ENCODE peak calls at places on chromosomes 11 and 22, in six cellular contexts. C is hepatocyte, H is bronchial epithelial cell, E is left ventricle myocardium inferior, F is foreskin fibroblast, R is gastrocnemius medialis. T is an unnamed sample.
A peak's percentile ranks its signal among the peaks of the same experiment; 100 is the strongest.

GRCh38 chr11:34454308-34455032 is 15.7 kb downstream of the CAT start:
- DNase-seq in C (no peak), H (no peak), E (no peak), F (no peak), R (no peak), T (no peak)

GRCh38 chr11:120239713-120240640 is at the start of gene POU2F3:
- DNase-seq in C (peak; percentile 62), H (no peak), E (no peak), F (no peak), R (no peak), T (no peak)

GRCh38 chr22:37529652-37530345 is 10.6 kb upstream of the CARD10 start:
- DNase-seq in C (no peak), H (no peak), E (no peak), F (no peak), R (no peak), T (no peak)

GRCh38 chr11:69377953-69378302 is 84.0 kb downstream of the MYEOV start:
- DNase-seq in C (no peak), H (no peak), E (peak; percentile 9), F (no peak), R (no peak), T (no peak)

GRCh38 chr11:32893091-32893946 is 708 bp downstream of the QSER1 start:
- DNase-seq in C (peak; percentile 86), H (no peak), E (peak; percentile 36), F (peak; percentile 72), R (peak; percentile 7), T (no peak)

GRCh38 chr11:2186669-2187266 is 15.2 kb upstream of the TH start:
- DNase-seq in C (peak; percentile 60), H (peak; percentile 45), E (no peak), F (peak; percentile 49), R (no peak), T (no peak)

GRCh38 chr22:30178180-30179126 is 68.1 kb downstream of the LIF start:
- DNase-seq in C (no peak), H (no peak), E (no peak), F (no peak), R (no peak), T (no peak)

GRCh38 chr22:46638601-46639431 is 18.6 kb downstream of the GRAMD4 start:
- DNase-seq in C (peak; percentile 86), H (no peak), E (no peak), F (peak; percentile 37), R (no peak), T (no peak)

GRCh38 chr22:36641902-36642640 is 61.5 kb downstream of the CACNG2 start:
- DNase-seq in C (peak; percentile 19), H (peak; percentile 90), E (no peak), F (peak; percentile 81), R (no peak), T (no peak)

GRCh38 chr11:121520243-121521144 is 67.7 kb upstream of the SORL1-AS1 start:
- DNase-seq in C (no peak), H (peak; percentile 85), E (no peak), F (peak; percentile 88), R (no peak), T (no peak)

GRCh38 chr11:123570939-123571590 is 83.4 kb downstream of the SCN3B start:
- DNase-seq in C (no peak), H (no peak), E (no peak), F (no peak), R (no peak), T (no peak)

GRCh38 chr11:57597971-57598830 is 716 bp downstream of the SERPING1 start:
- DNase-seq in C (peak; percentile 83), H (peak; percentile 13), E (peak; percentile 86), F (peak; percentile 84), R (peak; percentile 50), T (no peak)

GRCh38 chr11:16195659-16196058 is 160.7 kb downstream of the SOX6 start:
- DNase-seq in C (no peak), H (no peak), E (no peak), F (peak; percentile 34), R (no peak), T (no peak)

GRCh38 chr11:89436071-89436470 is 55.1 kb downstream of the NOX4 start:
- DNase-seq in C (peak; percentile 77), H (peak; percentile 68), E (no peak), F (peak; percentile 45), R (no peak), T (peak; percentile 99)

GRCh38 chr11:114293201-114293711 is 2.9 kb upstream of the NNMT start:
- DNase-seq in C (no peak), H (peak; percentile 26), E (no peak), F (no peak), R (no peak), T (no peak)

GRCh38 chr11:114289779-114290178 is 6.4 kb upstream of the NNMT start:
- DNase-seq in C (no peak), H (no peak), E (no peak), F (no peak), R (no peak), T (no peak)

GRCh38 chr11:114290503-114291239 is 5.5 kb upstream of the NNMT start:
- DNase-seq in C (no peak), H (no peak), E (no peak), F (peak; percentile 38), R (no peak), T (no peak)

GRCh38 chr11:114291847-114292680 is 4.1 kb upstream of the NNMT start:
- DNase-seq in C (no peak), H (peak; percentile 57), E (no peak), F (peak; percentile 83), R (no peak), T (peak; percentile 26)

GRCh38 chr11:114291381-114291780 is 4.8 kb upstream of the NNMT start:
- DNase-seq in C (no peak), H (no peak), E (no peak), F (no peak), R (peak; percentile 52), T (no peak)
- H3K4me3 ChIP-seq in C (no peak overlapping the region), H (no peak overlapping the region), E (peak overlapping the region; percentile 29), F (no peak overlapping the region), R (no peak overlapping the region), T (no peak overlapping the region)

GRCh38 chr11:36565033-36565610 is 2.7 kb upstream of the RAG1 start:
- DNase-seq in C (no peak), H (no peak), E (no peak), F (no peak), R (no peak), T (no peak)

GRCh38 chr11:36569095-36569494 is 1.3 kb downstream of the RAG1 start:
- DNase-seq in C (no peak), H (no peak), E (no peak), F (no peak), R (no peak), T (no peak)

GRCh38 chr11:36566407-36567053 is 1.3 kb upstream of the RAG1 start:
- DNase-seq in C (no peak), H (no peak), E (no peak), F (no peak), R (no peak), T (no peak)

GRCh38 chr11:36567684-36568083 is at the start of gene RAG1:
- DNase-seq in C (no peak), H (no peak), E (no peak), F (no peak), R (no peak), T (no peak)

GRCh38 chr11:36564376-36565032 is 3.3 kb upstream of the RAG1 start:
- DNase-seq in C (peak; percentile 77), H (peak; percentile 47), E (no peak), F (peak; percentile 78), R (no peak), T (no peak)
- H3K4me3 ChIP-seq in C (peak overlapping the region; percentile 50), H (no peak overlapping the region), E (peak overlapping the region; percentile 62), F (peak overlapping the region; percentile 51), R (peak overlapping the region; percentile 39), T (peak overlapping the region; percentile 50)

GRCh38 chr11:117426941-117427340 is 99.3 kb downstream of the CEP164 start:
- DNase-seq in C (no peak), H (no peak), E (no peak), F (no peak), R (no peak), T (no peak)

GRCh38 chr11:117424781-117425180 is 97.1 kb downstream of the CEP164 start:
- DNase-seq in C (no peak), H (no peak), E (no peak), F (peak; percentile 40), R (no peak), T (no peak)

GRCh38 chr11:117425679-117426296 is 98.1 kb downstream of the CEP164 start:
- DNase-seq in C (no peak), H (no peak), E (no peak), F (no peak), R (no peak), T (no peak)

GRCh38 chr11:117427356-117427874 is 99.8 kb downstream of the CEP164 start:
- DNase-seq in C (no peak), H (no peak), E (no peak), F (no peak), R (no peak), T (no peak)

DNA sequence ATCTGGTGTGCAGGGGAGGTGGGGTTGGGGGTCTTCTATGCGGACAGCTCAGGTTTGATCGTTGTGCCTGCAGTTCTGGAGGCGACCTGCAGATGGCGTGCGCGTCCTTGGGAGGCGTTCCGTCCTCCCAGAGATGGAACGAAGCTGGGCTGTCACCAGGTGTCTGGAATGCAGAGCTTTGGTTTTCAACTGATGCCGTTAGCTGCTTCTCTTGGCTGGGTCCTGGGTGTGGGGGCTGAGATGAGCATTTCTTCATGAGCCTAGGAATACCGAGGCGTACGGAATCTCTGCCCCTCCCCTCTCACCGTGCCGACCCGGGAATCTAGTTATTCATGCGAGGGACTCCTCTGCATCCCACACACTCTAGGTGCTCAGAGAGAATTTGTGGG is 98.6 kb downstream of the CEP164 start:
- DNase-seq in C (peak; percentile 86), H (peak; percentile 20), E (peak; percentile 60), F (peak; percentile 75), R (no peak), T (peak; percentile 6)
- H3K4me3 ChIP-seq in C (no peak overlapping the region), H (no peak overlapping the region), E (no peak overlapping the region), F (no peak overlapping the region), R (no peak overlapping the region), T (no peak overlapping the region)

DNA sequence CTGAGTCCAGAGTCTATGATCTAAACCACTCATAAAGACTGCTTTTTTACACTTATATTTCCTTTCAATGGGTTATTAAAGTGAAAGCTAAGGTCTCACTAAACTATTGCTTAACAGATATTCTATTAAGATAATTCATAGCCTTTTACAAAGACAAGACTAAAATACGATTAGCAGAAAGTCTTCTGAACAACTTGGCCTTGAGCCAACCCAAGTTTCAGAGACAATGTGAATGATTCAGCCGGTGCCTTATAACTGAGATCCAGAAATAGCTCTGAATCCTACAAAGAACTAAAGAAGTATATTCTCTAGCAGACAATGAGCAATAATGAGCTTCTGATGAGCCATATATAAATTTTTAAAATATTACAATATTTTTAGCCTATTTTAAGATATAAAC is 41.5 kb upstream of the CARD18 start:
- DNase-seq in C (peak; percentile 32), H (peak; percentile 70), E (no peak), F (peak; percentile 63), R (no peak), T (peak; percentile 28)
- H3K4me3 ChIP-seq in C (no peak overlapping the region), H (no peak overlapping the region), E (no peak overlapping the region), F (no peak overlapping the region), R (no peak overlapping the region), T (no peak overlapping the region)

GRCh38 chr11:85815186-85815911 is 4.4 kb upstream of the SYTL2 start:
- DNase-seq in C (no peak), H (peak; percentile 77), E (no peak), F (peak; percentile 72), R (no peak), T (no peak)
- H3K4me3 ChIP-seq in C (no peak overlapping the region), H (no peak overlapping the region), E (no peak overlapping the region), F (peak overlapping the region; percentile 20), R (no peak overlapping the region), T (no peak overlapping the region)